ENCODE peak calls at places on chromosomes 6 and 20, in seven cellular contexts. Z is IMR-90, H is adrenal gland, I is upper lobe of left lung, V is HepG2, G is Peyer's patch, T is heart left ventricle. W is an unnamed sample.

GRCh38 chr20:63858393-63859165 is 2.7 kb upstream of the ABHD16B start:
- DNase-seq in T (peak; percentile 88), H (peak; percentile 73), Z (peak; percentile 59), G (peak; percentile 52), V (peak; percentile 79), I (peak; percentile 72), W (peak; percentile 59)

GRCh38 chr6:148906386-148906785 is 159.6 kb downstream of the UST start:
- DNase-seq in I (no peak), T (no peak), Z (no peak), V (no peak), G (no peak), H (no peak), W (no peak)

GRCh38 chr6:157233686-157234085 is 89.6 kb downstream of the TMEM242 start:
- DNase-seq in I (no peak), G (no peak), T (no peak), V (no peak), H (no peak), Z (no peak), W (peak; percentile 46)

GRCh38 chr6:1726341-1726763 is 116.6 kb downstream of the FOXC1 start:
- DNase-seq in I (peak; percentile 15), H (no peak), T (no peak), Z (no peak), G (no peak), V (no peak), W (no peak)

GRCh38 chr20:31811796-31812728 is 7.1 kb upstream of the MYLK2 start:
- DNase-seq in I (no peak), V (no peak), T (no peak), Z (peak; percentile 96), G (no peak), H (peak; percentile 33), W (peak; percentile 67)

GRCh38 chr6:38117281-38117680 is 297.8 kb downstream of the ZFAND3 start:
- DNase-seq in Z (peak; percentile 56), V (no peak), I (no peak), H (no peak), G (no peak), T (no peak), W (no peak)

GRCh38 chr6:158635427-158636073 is 9.0 kb downstream of the DYNLT1 start:
- DNase-seq in T (no peak), H (no peak), I (no peak), G (no peak), Z (no peak), V (no peak), W (no peak)

GRCh38 chr6:35413911-35414310 is 38.2 kb upstream of the FANCE start:
- DNase-seq in I (no peak), G (no peak), T (no peak), Z (no peak), H (no peak), V (no peak), W (no peak)

GRCh38 chr6:147132889-147133288 is 71.3 kb upstream of the STXBP5 start:
- DNase-seq in Z (peak; percentile 62), T (no peak), V (no peak), G (no peak), H (no peak), I (no peak), W (no peak)

GRCh38 chr20:49435639-49436038 is 46.8 kb downstream of the KCNB1 start:
- DNase-seq in G (no peak), H (no peak), Z (no peak), I (no peak), V (no peak), T (no peak), W (no peak)
- TF ChIP-seq CTCF in G (peak; percentile 2), H (no peak), Z (no peak), I (no peak), V (peak; percentile 67), T (no peak), W (no peak)

GRCh38 chr6:19664878-19665715 is 172.1 kb upstream of the ID4 start:
- DNase-seq in T (no peak), H (no peak), G (no peak), Z (no peak), I (no peak), V (no peak), W (no peak)

GRCh38 chr6:19664050-19664449 is 173.1 kb upstream of the ID4 start:
- DNase-seq in Z (no peak), V (no peak), I (no peak), H (no peak), G (no peak), T (no peak), W (no peak)

GRCh38 chr6:19663479-19663878 is 173.7 kb upstream of the ID4 start:
- DNase-seq in H (no peak), V (no peak), T (no peak), Z (no peak), G (no peak), I (no peak), W (no peak)

GRCh38 chr6:19668710-19669109 is 168.5 kb upstream of the ID4 start:
- DNase-seq in V (no peak), G (no peak), Z (no peak), H (no peak), I (no peak), T (no peak), W (no peak)

DNA sequence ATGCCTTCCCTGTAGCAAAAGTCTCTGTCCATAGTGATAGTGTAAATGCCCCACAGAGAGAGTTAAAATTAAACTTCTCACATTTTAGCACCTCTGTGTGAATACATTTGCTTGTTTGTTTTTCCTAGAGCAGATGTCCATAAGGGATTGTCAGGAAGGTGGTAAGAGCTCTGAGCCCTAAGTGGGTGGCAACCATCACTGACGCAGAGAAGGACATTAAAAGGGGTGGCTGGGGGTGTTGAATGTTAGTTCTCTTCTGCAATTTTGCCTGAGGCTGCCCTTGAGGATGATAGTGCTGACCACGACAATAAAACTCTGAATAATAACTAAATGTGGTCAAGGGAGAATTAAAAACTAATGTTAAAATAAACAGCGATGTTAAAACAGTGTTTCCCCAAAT is 174.3 kb upstream of the ID4 start:
- DNase-seq in V (no peak), H (no peak), I (no peak), T (no peak), G (no peak), Z (no peak), W (no peak)
- H3K4me1 ChIP-seq in V (no peaks in the 10 kb centered on the region), H (no peaks in the 10 kb centered on the region), I (no peaks in the 10 kb centered on the region), T (no peaks in the 10 kb centered on the region), G (no peaks in the 10 kb centered on the region), Z (no peaks in the 10 kb centered on the region), W (no peaks in the 10 kb centered on the region)

GRCh38 chr6:159982726-159983506 is 14.0 kb downstream of the IGF2R start:
- DNase-seq in Z (peak; percentile 33), G (no peak), I (no peak), T (no peak), V (no peak), H (no peak), W (no peak)

GRCh38 chr6:159980474-159980873 is 11.6 kb downstream of the IGF2R start:
- DNase-seq in V (no peak), I (no peak), H (no peak), T (no peak), G (no peak), Z (no peak), W (no peak)

GRCh38 chr6:159981171-159981571 is 12.3 kb downstream of the IGF2R start:
- DNase-seq in V (no peak), T (no peak), Z (no peak), H (no peak), I (no peak), G (no peak), W (no peak)

GRCh38 chr6:159983641-159984080 is 14.8 kb downstream of the IGF2R start:
- DNase-seq in H (no peak), G (no peak), T (no peak), V (no peak), Z (peak; percentile 51), I (no peak), W (no peak)

DNA sequence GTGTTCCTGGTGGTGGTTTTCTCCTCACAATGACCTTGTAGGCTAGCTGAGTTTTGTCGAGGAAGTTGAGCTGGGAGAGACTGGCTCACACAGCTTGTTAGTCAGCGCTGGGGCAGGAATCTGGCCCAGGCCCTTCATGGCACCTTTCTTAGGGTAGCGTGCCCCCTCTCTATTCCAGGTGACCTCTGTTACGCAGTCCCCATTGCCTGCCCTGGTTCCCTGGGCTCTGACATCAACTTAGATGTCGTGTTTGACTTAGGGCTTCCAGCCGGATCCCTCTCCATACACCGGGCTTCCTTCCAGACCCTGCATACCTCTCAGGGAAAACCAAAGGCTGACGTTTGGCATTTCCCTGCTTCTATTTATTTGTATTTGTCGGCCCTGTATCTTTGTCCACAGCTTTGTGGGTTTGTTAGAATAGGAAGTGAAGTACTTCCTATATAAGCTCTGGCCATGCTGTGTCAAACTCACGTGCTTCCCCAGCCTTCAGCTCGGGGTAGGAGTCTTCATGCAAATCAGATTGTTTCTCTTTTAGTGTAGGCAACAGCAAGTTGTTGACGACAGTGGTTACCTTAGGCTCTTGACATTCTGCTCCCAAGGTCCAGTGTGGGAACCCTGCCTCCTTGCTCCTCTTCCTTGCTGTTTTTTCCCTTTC is 12.8 kb downstream of the IGF2R start:
- DNase-seq in T (peak; percentile 62), I (no peak), Z (peak; percentile 91), V (no peak), H (peak; percentile 82), G (no peak), W (peak; percentile 65)
- TF ChIP-seq POLR2A in T (no peak), I (no peak), Z (no peak), V (no peak), H (no peak), G (no peak), W (no peak)

GRCh38 chr6:13275435-13275989 is 52.8 kb downstream of the TBC1D7 start:
- DNase-seq in H (no peak), Z (no peak), V (no peak), G (no peak), I (no peak), T (no peak), W (no peak)
- TF ChIP-seq CTCF in H (no peak), Z (no peak), V (no peak), G (no peak), I (no peak), T (no peak), W (no peak)